ENCODE peak calls at places on chromosomes 1 and 21, in ten cellular contexts. P, Z, I, M, O, C, J, B, K and T are unnamed samples.

GRCh38 chr1:1024421-1025415 is 4.8 kb downstream of the AGRN start:
- DNase-seq in P (no peak), Z (no peak), I (no peak), M (no peak), O (no peak), C (no peak), J (peak; percentile 44), B (no peak), K (no peak), T (no peak)

GRCh38 chr1:216794541-216795055 is 71.4 kb upstream of the ESRRG start:
- DNase-seq in P (no peak), Z (no peak), I (no peak), M (no peak), O (no peak), C (no peak), J (no peak), B (no peak), K (no peak), T (no peak)

GRCh38 chr1:160097196-160097910 is 1.1 kb downstream of the IGSF8 start:
- DNase-seq in P (peak; percentile 30), Z (no peak), I (no peak), M (no peak), O (peak; percentile 52), C (peak; percentile 70), J (no peak), B (peak; percentile 34), K (no peak), T (no peak)

GRCh38 chr1:65813956-65814355 is 21.3 kb downstream of the PDE4B start:
- DNase-seq in P (no peak), Z (peak; percentile 68), I (no peak), M (no peak), O (no peak), C (no peak), J (no peak), B (no peak), K (no peak), T (peak; percentile 80)

GRCh38 chr1:230254265-230254664 is 171.9 kb downstream of the PGBD5 start:
- DNase-seq in P (no peak), Z (no peak), I (no peak), M (no peak), O (no peak), C (no peak), J (no peak), B (no peak), K (no peak), T (no peak)

GRCh38 chr1:237084399-237085077 is 42.6 kb downstream of the RYR2 start:
- DNase-seq in P (no peak), Z (no peak), I (no peak), M (no peak), O (no peak), C (no peak), J (no peak), B (no peak), K (no peak), T (peak; percentile 74)

GRCh38 chr1:218718977-218719376 is 373.8 kb downstream of the TGFB2 start:
- DNase-seq in P (no peak), Z (no peak), I (no peak), M (no peak), O (no peak), C (no peak), J (no peak), B (no peak), K (no peak), T (no peak)

GRCh38 chr1:60184521-60184920 is 111.0 kb upstream of the C1orf87 start:
- DNase-seq in P (no peak), Z (no peak), I (no peak), M (no peak), O (no peak), C (no peak), J (no peak), B (no peak), K (no peak), T (no peak)

GRCh38 chr1:66563094-66563800 is 29.3 kb downstream of the SGIP1 start:
- DNase-seq in P (no peak), Z (no peak), I (no peak), M (no peak), O (no peak), C (no peak), J (no peak), B (no peak), K (no peak), T (no peak)

GRCh38 chr1:243849089-243850012 is 692 bp downstream of the AKT3 start:
- DNase-seq in P (peak; percentile 72), Z (peak; percentile 57), I (peak; percentile 76), M (peak; percentile 63), O (peak; percentile 65), C (peak; percentile 62), J (peak; percentile 60), B (peak; percentile 71), K (no peak), T (peak; percentile 72)

GRCh38 chr1:199290186-199290585 is 651.3 kb downstream of the PTPRC start:
- DNase-seq in P (no peak), Z (no peak), I (no peak), M (no peak), O (no peak), C (no peak), J (no peak), B (no peak), K (no peak), T (no peak)

GRCh38 chr1:174160109-174160473 is 771 bp downstream of the RABGAP1L start:
- DNase-seq in P (no peak), Z (no peak), I (peak; percentile 5), M (no peak), O (peak; percentile 44), C (peak; percentile 35), J (peak; percentile 17), B (peak; percentile 29), K (no peak), T (peak; percentile 62)

GRCh38 chr1:220732137-220732536 is 16.0 kb upstream of the MTARC2 start:
- DNase-seq in P (no peak), Z (no peak), I (no peak), M (no peak), O (no peak), C (no peak), J (no peak), B (no peak), K (no peak), T (no peak)

GRCh38 chr1:119040906-119041305 is 52.8 kb upstream of the TBX15 start:
- DNase-seq in P (no peak), Z (no peak), I (no peak), M (no peak), O (no peak), C (no peak), J (no peak), B (no peak), K (no peak), T (no peak)

GRCh38 chr1:19463204-19463803 is 22.0 kb downstream of the CAPZB start:
- DNase-seq in P (peak; percentile 74), Z (no peak), I (peak; percentile 46), M (peak; percentile 61), O (no peak), C (no peak), J (no peak), B (peak; percentile 31), K (no peak), T (no peak)

GRCh38 chr1:209560952-209561351 is 22.6 kb upstream of the CAMK1G start:
- DNase-seq in P (no peak), Z (no peak), I (no peak), M (no peak), O (no peak), C (no peak), J (no peak), B (no peak), K (no peak), T (no peak)

GRCh38 chr1:114286179-114286578 is 132.5 kb upstream of the SYT6 start:
- DNase-seq in P (no peak), Z (no peak), I (no peak), M (no peak), O (no peak), C (no peak), J (no peak), B (no peak), K (no peak), T (no peak)

GRCh38 chr1:91541918-91542533 is 41.4 kb downstream of the CDC7 start:
- DNase-seq in P (no peak), Z (no peak), I (no peak), M (no peak), O (no peak), C (no peak), J (no peak), B (no peak), K (no peak), T (no peak)

GRCh38 chr1:91596474-91596873 is 95.8 kb downstream of the CDC7 start:
- DNase-seq in P (no peak), Z (no peak), I (no peak), M (no peak), O (no peak), C (peak; percentile 28), J (no peak), B (no peak), K (no peak), T (no peak)

GRCh38 chr1:46550751-46551231 is 656 bp downstream of the KNCN start:
- DNase-seq in P (no peak), Z (no peak), I (no peak), M (no peak), O (no peak), C (no peak), J (no peak), B (no peak), K (no peak), T (no peak)

GRCh38 chr1:47441450-47442106 is 3.7 kb downstream of the FOXD2 start:
- DNase-seq in P (no peak), Z (no peak), I (no peak), M (no peak), O (no peak), C (no peak), J (no peak), B (no peak), K (no peak), T (no peak)

GRCh38 chr1:25818569-25818968 is 1.2 kb upstream of the MTFR1L start:
- DNase-seq in P (no peak), Z (no peak), I (no peak), M (no peak), O (no peak), C (no peak), J (no peak), B (no peak), K (no peak), T (no peak)

GRCh38 chr1:82759035-82759434 is 958.3 kb downstream of the ADGRL2 start:
- DNase-seq in P (no peak), Z (no peak), I (no peak), M (no peak), O (no peak), C (no peak), J (no peak), B (no peak), K (no peak), T (no peak)

GRCh38 chr1:26858891-26859630 is 3.9 kb upstream of the SFN start:
- DNase-seq in P (no peak), Z (no peak), I (no peak), M (no peak), O (no peak), C (no peak), J (no peak), B (no peak), K (no peak), T (no peak)

GRCh38 chr1:64933296-64934070 is 32.9 kb downstream of the JAK1 start:
- DNase-seq in P (peak; percentile 23), Z (no peak), I (no peak), M (no peak), O (no peak), C (peak; percentile 42), J (no peak), B (no peak), K (peak; percentile 9), T (no peak)

GRCh38 chr21:39136711-39137110 is 46.5 kb downstream of the PSMG1 start:
- DNase-seq in P (no peak), Z (no peak), I (no peak), M (no peak), O (no peak), C (no peak), J (no peak), B (no peak), K (no peak), T (no peak)

GRCh38 chr1:162366671-162367070 is 10.0 kb downstream of the SPATA46 start:
- DNase-seq in P (no peak), Z (no peak), I (no peak), M (no peak), O (no peak), C (no peak), J (no peak), B (no peak), K (no peak), T (no peak)

GRCh38 chr1:64980745-64981601 is 14.6 kb upstream of the JAK1 start:
- DNase-seq in P (no peak), Z (no peak), I (no peak), M (no peak), O (no peak), C (no peak), J (no peak), B (no peak), K (no peak), T (no peak)